ENCODE peak calls at places on chromosomes 2 and 18, in five cellular contexts. K, N, I, G and F are unnamed samples.

GRCh38 chr2:173033080-173033479 is 42.6 kb upstream of the MAP3K20 start:
- DNase-seq in K (no peak), N (no peak), I (no peak), G (no peak), F (no peak)

GRCh38 chr18:11309172-11309571 is 159.8 kb upstream of the PIEZO2 start:
- DNase-seq in K (no peak), N (no peak), I (no peak), G (no peak), F (no peak)

GRCh38 chr2:73859721-73860586 is 31.2 kb downstream of the STAMBP start:
- DNase-seq in K (no peak), N (no peak), I (no peak), G (no peak), F (no peak)

GRCh38 chr2:19176977-19177376 is 181.4 kb downstream of the OSR1 start:
- DNase-seq in K (no peak), N (no peak), I (no peak), G (no peak), F (no peak)

GRCh38 chr2:174605687-174606086 is 8.1 kb upstream of the WIPF1 start:
- DNase-seq in K (no peak), N (no peak), I (no peak), G (no peak), F (no peak)

GRCh38 chr18:32576296-32576916 is 105.7 kb upstream of the GAREM1 start:
- DNase-seq in K (no peak), N (no peak), I (no peak), G (no peak), F (no peak)

GRCh38 chr2:9948721-9949120 is 2.8 kb upstream of the GRHL1 start:
- DNase-seq in K (no peak), N (no peak), I (no peak), G (no peak), F (no peak)

GRCh38 chr2:180663016-180663471 is 317.4 kb upstream of the UBE2E3 start:
- DNase-seq in K (no peak), N (no peak), I (no peak), G (no peak), F (no peak)

GRCh38 chr2:5691659-5692529 is at the start of gene SOX11:
- DNase-seq in K (peak; percentile 96), N (no peak), I (peak; percentile 39), G (no peak), F (no peak)

GRCh38 chr2:207746131-207746530 is 23.6 kb downstream of the FZD5 start:
- DNase-seq in K (no peak), N (peak; percentile 56), I (peak; percentile 42), G (peak; percentile 45), F (peak; percentile 56)

GRCh38 chr2:212537311-212538155 is 1.1 kb downstream of the ERBB4 start:
- DNase-seq in K (peak; percentile 75), N (peak; percentile 50), I (no peak), G (no peak), F (peak; percentile 8)

GRCh38 chr2:127165539-127165935 is 54.6 kb downstream of the CYP27C1 start:
- DNase-seq in K (peak; percentile 41), N (no peak), I (no peak), G (no peak), F (no peak)

GRCh38 chr2:101427240-101427639 is 39.9 kb upstream of the CREG2 start:
- DNase-seq in K (no peak), N (no peak), I (no peak), G (no peak), F (no peak)

GRCh38 chr2:239668042-239668441 is 267.2 kb upstream of the HDAC4 start:
- DNase-seq in K (no peak), N (no peak), I (no peak), G (no peak), F (no peak)

GRCh38 chr2:147045113-147045512 is 799.7 kb upstream of the ACVR2A start:
- DNase-seq in K (peak; percentile 87), N (peak; percentile 50), I (peak; percentile 60), G (no peak), F (no peak)

GRCh38 chr2:101464841-101465240 is 10.1 kb downstream of the RFX8 start:
- DNase-seq in K (no peak), N (no peak), I (no peak), G (no peak), F (no peak)

GRCh38 chr2:17821535-17822451 is 5.5 kb downstream of the MSGN1 start:
- DNase-seq in K (peak; percentile 40), N (no peak), I (no peak), G (no peak), F (no peak)

GRCh38 chr2:30758315-30758714 is 48.9 kb downstream of the CAPN13 start:
- DNase-seq in K (no peak), N (no peak), I (no peak), G (no peak), F (no peak)

GRCh38 chr2:46297546-46298271 is 502 bp downstream of the EPAS1 start:
- DNase-seq in K (peak; percentile 81), N (peak; percentile 89), I (peak; percentile 93), G (peak; percentile 75), F (peak; percentile 75)

GRCh38 chr18:9987355-9987754 is 73.5 kb downstream of the VAPA start:
- DNase-seq in K (no peak), N (no peak), I (no peak), G (no peak), F (peak; percentile 62)

GRCh38 chr18:49817947-49818346 is 4.6 kb upstream of the ACAA2 start:
- DNase-seq in K (no peak), N (no peak), I (peak; percentile 79), G (no peak), F (no peak)

GRCh38 chr18:75588412-75588811 is 160.9 kb upstream of the SMIM21 start:
- DNase-seq in K (no peak), N (no peak), I (no peak), G (peak; percentile 4), F (no peak)

GRCh38 chr2:7765236-7765635 is 848.0 kb downstream of the RNF144A start:
- DNase-seq in K (no peak), N (no peak), I (no peak), G (no peak), F (no peak)

GRCh38 chr2:152432206-152432653 is 97.3 kb downstream of the FMNL2 start:
- DNase-seq in K (no peak), N (no peak), I (no peak), G (no peak), F (no peak)

DNA sequence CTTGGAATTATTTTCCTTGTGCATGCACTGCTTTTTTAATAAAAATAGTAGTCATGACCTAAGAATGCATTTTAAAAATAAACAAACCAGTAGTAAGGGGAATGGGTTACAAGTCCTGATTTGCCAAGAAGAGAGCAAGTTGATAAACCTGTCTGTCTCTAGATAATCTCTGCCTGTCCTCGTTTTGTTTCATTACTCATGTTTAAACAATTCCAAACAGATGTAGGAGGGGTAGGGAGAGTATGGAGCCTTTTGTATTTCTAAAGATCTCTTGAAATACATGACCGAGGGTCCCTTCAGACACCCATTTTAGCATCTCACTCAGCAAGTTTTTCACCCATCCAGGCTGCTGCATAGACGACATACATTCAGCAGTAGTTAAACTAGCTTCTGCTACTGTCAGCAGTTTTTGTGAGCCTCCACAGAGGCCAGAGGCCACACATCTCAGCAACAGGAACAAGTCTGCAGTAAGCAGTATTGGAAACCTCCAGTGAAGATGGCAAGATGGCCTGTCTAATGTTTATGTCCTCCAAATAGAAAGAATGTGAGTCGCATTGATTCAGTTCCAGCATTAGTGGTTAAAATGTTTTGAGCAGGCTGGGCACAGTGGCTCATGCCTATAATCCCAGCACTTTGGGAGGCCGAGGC is 2.3 kb upstream of the EXOC6B start:
- DNase-seq in K (no peak), N (no peak), I (no peak), G (no peak), F (no peak)
- H3K4me1 ChIP-seq in K (peaks cover 5% of the 10 kb centered on the region), N (peaks cover 16% of the 10 kb centered on the region), I (peaks cover 16% of the 10 kb centered on the region), G (peaks cover 10% of the 10 kb centered on the region), F (peaks cover 6% of the 10 kb centered on the region)

GRCh38 chr2:200756618-200757321 is 54.9 kb upstream of the BZW1 start:
- DNase-seq in K (no peak), N (no peak), I (peak; percentile 47), G (peak; percentile 23), F (no peak)
- TF ChIP-seq EP300 in K (no peak), N (no peak), I (no peak), G (no peak), F (no peak)

GRCh38 chr2:85712849-85713612 is 18.9 kb downstream of the GNLY start:
- DNase-seq in K (no peak), N (peak; percentile 86), I (peak; percentile 54), G (no peak), F (no peak)

GRCh38 chr2:85713836-85714235 is 19.7 kb downstream of the GNLY start:
- DNase-seq in K (no peak), N (no peak), I (no peak), G (no peak), F (no peak)

GRCh38 chr2:85710687-85711577 is 16.8 kb downstream of the GNLY start:
- DNase-seq in K (no peak), N (no peak), I (peak; percentile 40), G (no peak), F (peak; percentile 80)

GRCh38 chr2:85712261-85712660 is 18.1 kb downstream of the GNLY start:
- DNase-seq in K (no peak), N (no peak), I (no peak), G (no peak), F (no peak)

DNA sequence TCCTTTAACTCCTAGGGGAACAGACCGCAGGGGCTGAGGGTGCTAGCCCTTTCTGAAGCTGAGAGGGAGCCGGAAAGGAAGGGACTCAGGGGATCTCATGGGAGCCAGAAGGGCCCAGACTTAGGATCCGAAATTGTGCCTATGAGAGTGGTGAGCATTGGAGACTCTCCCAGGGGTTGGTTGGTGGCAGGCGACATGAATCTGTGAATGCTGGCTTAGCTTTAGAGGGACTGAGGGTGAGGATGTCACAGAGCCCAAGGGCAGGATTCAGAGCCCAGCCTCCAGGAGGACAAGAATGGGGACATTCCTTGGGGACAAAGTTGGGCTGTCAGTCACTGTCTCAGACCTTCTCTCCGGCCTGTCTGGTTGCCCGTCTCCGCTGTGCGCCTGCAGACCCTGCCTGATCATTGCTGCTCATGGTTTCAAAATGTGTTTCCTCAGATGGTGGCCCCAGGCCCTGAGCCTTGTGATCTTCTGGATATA is 17.5 kb downstream of the GNLY start:
- DNase-seq in K (no peak), N (no peak), I (no peak), G (no peak), F (no peak)
- H3K4me1 ChIP-seq in K (no peaks in the 10 kb centered on the region), N (peaks cover 55% of the 10 kb centered on the region), I (peaks cover 22% of the 10 kb centered on the region), G (peaks cover 8% of the 10 kb centered on the region), F (peaks cover 30% of the 10 kb centered on the region)

DNA sequence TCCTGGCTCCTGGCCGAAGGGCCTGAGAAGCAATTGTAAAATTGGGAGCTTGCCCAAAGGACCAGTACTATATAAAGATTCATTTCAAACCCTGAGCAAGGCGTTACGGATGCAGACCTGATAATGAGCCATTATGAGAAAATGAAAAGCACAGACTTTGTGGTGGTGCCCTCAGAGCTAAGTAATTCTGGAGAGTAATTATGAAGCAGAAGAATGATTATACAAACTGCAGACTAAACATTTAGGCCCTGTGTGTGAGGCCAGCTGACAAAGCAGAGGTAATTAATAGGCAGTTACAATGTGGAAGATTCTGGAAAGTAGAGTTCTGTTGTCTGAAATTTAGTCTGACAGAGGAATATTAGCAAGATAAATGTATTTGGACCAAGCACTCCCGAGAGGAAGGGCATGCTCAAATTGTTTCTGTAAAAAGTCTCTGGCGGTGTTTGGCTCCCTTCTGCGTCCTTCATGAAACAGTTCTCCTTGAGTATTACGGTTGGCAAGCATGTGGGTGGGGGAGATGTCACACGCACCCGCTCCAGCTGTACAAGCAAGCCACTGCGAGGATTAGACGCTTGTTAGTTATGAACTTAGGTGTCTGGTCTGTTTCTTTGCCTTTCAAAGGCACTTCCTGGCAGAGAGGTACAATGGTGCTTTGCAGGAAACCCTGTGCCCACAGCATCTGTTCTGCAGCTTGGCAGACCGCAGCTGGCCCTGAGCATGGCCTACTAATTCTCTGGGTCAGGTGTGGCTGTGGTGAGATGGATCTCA is 45.5 kb downstream of the CDC42EP3 start:
- DNase-seq in K (no peak), N (no peak), I (peak; percentile 45), G (no peak), F (peak; percentile 28)
- TF ChIP-seq EP300 in K (no peak), N (peak; percentile 15), I (no peak), G (no peak), F (no peak)